ENCODE peak calls at places on chromosomes 13 and 19, in eight cellular contexts. Q is gastroesophageal sphincter; R is Right ventricle myocardium superior; J is PC-3; Y is activated CD8-positive, alpha-beta T cell treated with anti-CD3 and anti-CD28 coated beads for 36 hours; O is T-helper 17 cell; C is pancreas; Z is GM12878. V is an unnamed sample.

GRCh38 chr19:6482343-6482686 is 728 bp upstream of the DENND1C start:
- ATAC-seq in Z (no peak), J (no peak), C (no peak), Q (no peak), Y (peak; percentile 12), R (no peak), O (no peak), V (no peak)

GRCh38 chr19:52188822-52189744 is 769 bp upstream of the PPP2R1A start:
- ATAC-seq in Z (peak; percentile 6), Q (peak; percentile 0), O (no peak), Y (no peak), C (peak; percentile 4), R (peak; percentile 88), J (peak; percentile 0), V (peak; percentile 32)

GRCh38 chr19:38223119-38223523 is 901 bp downstream of the DPF1 start:
- ATAC-seq in Z (no peak), Q (no peak), C (no peak), R (no peak), O (no peak), Y (no peak), J (no peak), V (no peak)

GRCh38 chr19:50830266-50831025 is 2.9 kb downstream of the KLK15 start:
- ATAC-seq in Q (no peak), R (no peak), O (no peak), Y (no peak), Z (no peak), J (no peak), C (no peak), V (no peak)

GRCh38 chr13:46721054-46721453 is 75.9 kb downstream of the ESD start:
- ATAC-seq in O (peak; percentile 42), Y (peak; percentile 53), Z (peak; percentile 65), R (peak; percentile 83), Q (no peak), C (no peak), J (no peak), V (peak; percentile 71)

GRCh38 chr13:58080806-58081205 is 449.3 kb downstream of the PCDH17 start:
- ATAC-seq in Q (no peak), J (no peak), C (no peak), R (no peak), Y (no peak), O (no peak), Z (no peak), V (no peak)

GRCh38 chr13:93700115-93700514 is 473.5 kb downstream of the GPC6 start:
- ATAC-seq in Z (no peak), Y (no peak), J (no peak), O (no peak), C (no peak), R (no peak), Q (no peak), V (peak; percentile 82)

GRCh38 chr13:21234537-21234936 is 58.1 kb downstream of the MRPL57 start:
- ATAC-seq in C (no peak), R (no peak), J (peak; percentile 81), O (no peak), Q (no peak), Y (no peak), Z (no peak), V (peak; percentile 84)

GRCh38 chr13:106714271-106714670 is 146.3 kb upstream of the ARGLU1 start:
- ATAC-seq in O (no peak), Q (peak; percentile 62), Z (no peak), R (no peak), J (no peak), C (no peak), Y (no peak), V (no peak)

GRCh38 chr13:71867101-71867814 is at the start of gene DACH1:
- ATAC-seq in Q (no peak), C (peak; percentile 61), Z (peak; percentile 80), O (peak; percentile 40), J (peak; percentile 82), R (peak; percentile 73), Y (peak; percentile 35), V (peak; percentile 82)

GRCh38 chr13:77728265-77728966 is 30.9 kb downstream of the SLAIN1 start:
- ATAC-seq in Y (no peak), Q (no peak), O (no peak), C (no peak), J (no peak), Z (no peak), R (no peak), V (no peak)

GRCh38 chr19:12953456-12954149 is 3.4 kb downstream of the GADD45GIP1 start:
- ATAC-seq in Z (peak; percentile 8), J (no peak), O (no peak), Y (peak; percentile 24), C (no peak), Q (no peak), R (no peak), V (peak; percentile 0)

GRCh38 chr13:57874530-57874929 is 243.0 kb downstream of the PCDH17 start:
- ATAC-seq in Q (no peak), J (no peak), Y (no peak), R (peak; percentile 97), C (no peak), O (no peak), Z (no peak), V (no peak)

GRCh38 chr19:1073956-1074511 is 7.1 kb downstream of the ARHGAP45 start:
- ATAC-seq in O (no peak), Y (no peak), Z (no peak), Q (no peak), R (no peak), J (no peak), C (no peak), V (peak; percentile 10)

GRCh38 chr19:7942981-7943443 is 454 bp downstream of the TIMM44 start:
- ATAC-seq in C (no peak), Y (peak; percentile 5), Z (peak; percentile 29), Q (no peak), R (no peak), O (peak; percentile 3), J (no peak), V (no peak)

GRCh38 chr13:93298741-93299140 is 72.1 kb downstream of the GPC6 start:
- ATAC-seq in R (no peak), O (no peak), C (no peak), J (no peak), Z (no peak), Y (no peak), Q (no peak), V (no peak)

GRCh38 chr13:21138561-21138960 is 37.8 kb downstream of the SKA3 start:
- ATAC-seq in C (no peak), Z (no peak), Q (no peak), J (no peak), O (no peak), Y (no peak), R (no peak), V (no peak)

GRCh38 chr13:110352735-110353134 is 45.7 kb downstream of the COL4A2 start:
- ATAC-seq in J (no peak), R (no peak), O (no peak), C (no peak), Z (no peak), Y (no peak), Q (no peak), V (no peak)

GRCh38 chr13:100140441-100140840 is 51.5 kb downstream of the PCCA start:
- ATAC-seq in Q (no peak), O (no peak), C (no peak), Z (no peak), Y (no peak), J (no peak), R (no peak), V (no peak)

GRCh38 chr19:18897108-18898029 is 1.4 kb upstream of the CERS1 start:
- ATAC-seq in O (peak; percentile 22), R (no peak), Z (no peak), C (no peak), Y (no peak), J (no peak), Q (no peak), V (no peak)

GRCh38 chr19:39232708-39233107 is 12.1 kb downstream of the IFNL3 start:
- ATAC-seq in J (no peak), Q (no peak), O (no peak), R (no peak), Y (no peak), Z (no peak), C (no peak), V (no peak)

GRCh38 chr13:92900455-92900854 is 326.2 kb upstream of the GPC6 start:
- ATAC-seq in Q (no peak), Y (no peak), R (no peak), J (no peak), O (no peak), Z (no peak), C (no peak), V (no peak)

GRCh38 chr19:18611327-18612050 is 1.2 kb upstream of the TMEM59L start:
- ATAC-seq in R (no peak), Q (no peak), J (peak; percentile 21), Y (no peak), C (no peak), O (peak; percentile 46), Z (no peak), V (no peak)

GRCh38 chr19:41545547-41545946 is 30.4 kb upstream of the CEACAM21 start:
- ATAC-seq in C (no peak), Q (no peak), O (no peak), Y (no peak), R (peak; percentile 57), Z (peak; percentile 17), J (no peak), V (no peak)

V was measured in SK-N-SH treated with all-trans-retinoic acid at 6 μM for 48 hours.